ENCODE peak calls at places on chromosomes 5 and 9, in six cellular contexts. I, V, Y, P, E and H are unnamed samples.

GRCh38 chr9:133855802-133856592 is 117.8 kb upstream of the SARDH start:
- DNase-seq in I (no peak), V (no peak), Y (peak), P (no peak), E (peak), H (peak)

GRCh38 chr5:141941307-141941706 is 16.7 kb downstream of the PCDH12 start:
- DNase-seq in I (no peak), V (peak), Y (no peak), P (no peak), E (no peak), H (peak)

GRCh38 chr5:39131210-39132127 is 57.3 kb upstream of the RICTOR start:
- DNase-seq in I (no peak), V (no peak), Y (no peak), P (no peak), E (no peak), H (no peak)

GRCh38 chr9:8329561-8330283 is 530.1 kb upstream of the DMAC1 start:
- DNase-seq in I (no peak), V (no peak), Y (no peak), P (no peak), E (no peak), H (no peak)

GRCh38 chr5:68021185-68021584 is 194.4 kb upstream of the PIK3R1 start:
- DNase-seq in I (no peak), V (no peak), Y (no peak), P (no peak), E (no peak), H (no peak)

GRCh38 chr5:123690821-123691220 is 178.8 kb downstream of the CSNK1G3 start:
- DNase-seq in I (no peak), V (no peak), Y (peak), P (no peak), E (peak), H (peak)

GRCh38 chr9:4035809-4036208 is 264.1 kb downstream of the GLIS3 start:
- DNase-seq in I (no peak), V (no peak), Y (peak), P (no peak), E (peak), H (no peak)

GRCh38 chr9:87530716-87531115 is 33.0 kb downstream of the DAPK1 start:
- DNase-seq in I (no peak), V (no peak), Y (no peak), P (no peak), E (no peak), H (no peak)

GRCh38 chr9:114405294-114406034 is 17.7 kb upstream of the AKNA start:
- DNase-seq in I (peak), V (peak), Y (peak), P (peak), E (peak), H (peak)

GRCh38 chr5:1387059-1387755 is 42.3 kb upstream of the CLPTM1L start:
- DNase-seq in I (no peak), V (no peak), Y (no peak), P (no peak), E (no peak), H (no peak)